ENCODE peak calls at places on chromosomes 4 and X, in eight cellular contexts. N is mesenchymal stem cell, L is cardiac muscle cell, V is testis, R is ovary, H is left lung, S is PC-3, C is adrenal gland. I is an unnamed sample.

GRCh38 chr4:120725639-120726585 is 196.6 kb downstream of the PRDM5 start:
- DNase-seq in N (no peak), L (no peak), V (no peak), R (no peak), H (no peak), S (no peak), C (no peak), I (no peak)

GRCh38 chrX:149867488-149867887 is 13.5 kb upstream of the MAGEA8 start:
- DNase-seq in N (no peak), L (no peak), V (no peak), R (no peak), H (no peak), S (no peak), C (no peak), I (no peak)

GRCh38 chr4:157045507-157046127 is 30.3 kb upstream of the GLRB start:
- DNase-seq in N (peak; percentile 81), L (peak; percentile 63), V (peak; percentile 53), R (no peak), H (no peak), S (peak; percentile 67), C (peak; percentile 26), I (peak; percentile 80)

GRCh38 chrX:108270739-108271396 is 167.4 kb downstream of the COL4A6 start:
- DNase-seq in N (peak; percentile 83), L (no peak), V (no peak), R (no peak), H (no peak), S (no peak), C (no peak), I (peak; percentile 12)

GRCh38 chr4:180827610-180828009 is 1415.6 kb upstream of the TENM3 start:
- DNase-seq in N (peak; percentile 39), L (no peak), V (no peak), R (no peak), H (no peak), S (peak; percentile 23), C (no peak), I (peak; percentile 67)

GRCh38 chrX:147602297-147602696 is 309.4 kb upstream of the FMR1 start:
- DNase-seq in N (no peak), L (no peak), V (peak; percentile 19), R (no peak), H (no peak), S (peak; percentile 8), C (no peak), I (no peak)

GRCh38 chr4:75289843-75290616 is 224.2 kb downstream of the RCHY1 start:
- DNase-seq in N (peak; percentile 58), L (peak; percentile 49), V (peak; percentile 19), R (no peak), H (no peak), S (peak; percentile 52), C (no peak), I (no peak)

GRCh38 chrX:150569155-150569477 is 695 bp downstream of the MTM1 start:
- DNase-seq in N (no peak), L (no peak), V (no peak), R (peak; percentile 53), H (no peak), S (peak; percentile 19), C (no peak), I (peak; percentile 43)

GRCh38 chrX:109199726-109200125 is 282.2 kb downstream of the GUCY2F start:
- DNase-seq in N (no peak), L (no peak), V (no peak), R (no peak), H (no peak), S (no peak), C (no peak), I (no peak)

GRCh38 chrX:41236629-41237028 is 97.3 kb upstream of the DDX3X start:
- DNase-seq in N (peak; percentile 19), L (no peak), V (no peak), R (no peak), H (no peak), S (no peak), C (no peak), I (no peak)

GRCh38 chr4:130099159-130099558 is 1003.2 kb downstream of the C4orf33 start:
- DNase-seq in N (no peak), L (no peak), V (no peak), R (no peak), H (no peak), S (no peak), C (no peak), I (no peak)

GRCh38 chrX:39253551-39253950 is 452.3 kb downstream of the MID1IP1 start:
- DNase-seq in N (peak; percentile 17), L (no peak), V (no peak), R (no peak), H (no peak), S (peak; percentile 38), C (no peak), I (no peak)

GRCh38 chr4:184313710-184314659 is 96.3 kb upstream of the ENPP6 start:
- DNase-seq in N (no peak), L (no peak), V (no peak), R (no peak), H (no peak), S (no peak), C (no peak), I (no peak)

GRCh38 chrX:50211510-50211909 is 6.9 kb downstream of the CCNB3 start:
- DNase-seq in N (no peak), L (no peak), V (no peak), R (no peak), H (no peak), S (peak; percentile 22), C (no peak), I (peak; percentile 4)
- H3K36me3 ChIP-seq in N (no peaks in the 10 kb centered on the region), L (no peaks in the 10 kb centered on the region), V (no peaks in the 10 kb centered on the region), R (no peaks in the 10 kb centered on the region), H (no peaks in the 10 kb centered on the region), S (no peaks in the 10 kb centered on the region), C (no peaks in the 10 kb centered on the region), I (no peaks in the 10 kb centered on the region)

GRCh38 chrX:154428176-154429171 is at the start of gene ATP6AP1:
- DNase-seq in N (peak; percentile 95), L (peak; percentile 91), V (peak; percentile 93), R (peak; percentile 94), H (peak; percentile 93), S (peak; percentile 94), C (peak; percentile 92), I (peak; percentile 92)
- H3K36me3 ChIP-seq in N (peaks cover 23% of the 10 kb centered on the region), L (no peaks in the 10 kb centered on the region), V (no peaks in the 10 kb centered on the region), R (no peaks in the 10 kb centered on the region), H (no peaks in the 10 kb centered on the region), S (no peaks in the 10 kb centered on the region), C (peaks cover 20% of the 10 kb centered on the region), I (peaks cover 13% of the 10 kb centered on the region)

GRCh38 chr4:139054791-139055376 is 39.3 kb downstream of the NOCT start:
- DNase-seq in N (no peak), L (peak; percentile 59), V (no peak), R (no peak), H (no peak), S (peak; percentile 59), C (no peak), I (peak; percentile 26)

GRCh38 chr4:139053909-139054308 is 38.3 kb downstream of the NOCT start:
- DNase-seq in N (no peak), L (no peak), V (no peak), R (no peak), H (no peak), S (no peak), C (no peak), I (no peak)

DNA sequence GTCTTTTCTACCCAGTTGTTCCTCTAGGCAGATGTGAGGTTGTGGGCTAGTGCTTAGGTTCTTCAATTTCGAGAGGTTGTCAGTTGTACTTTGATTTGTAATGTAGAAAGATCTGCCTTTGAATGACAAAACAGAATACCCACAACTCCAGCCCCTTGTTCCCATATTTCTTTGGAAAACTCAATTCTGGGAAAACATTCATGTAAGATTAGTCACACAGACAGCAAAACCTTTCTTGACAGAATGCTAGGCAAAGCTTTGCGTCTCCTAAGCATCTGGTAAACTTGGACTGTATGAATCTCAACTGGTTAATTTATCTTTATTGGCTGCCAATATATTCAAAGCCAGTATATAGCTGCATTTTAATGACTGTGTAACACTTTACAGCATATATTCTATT is 34.9 kb downstream of the NOCT start:
- DNase-seq in N (peak; percentile 45), L (no peak), V (no peak), R (no peak), H (no peak), S (no peak), C (no peak), I (peak; percentile 57)
- H3K36me3 ChIP-seq in N (peaks cover 59% of the 10 kb centered on the region), L (peaks cover 6% of the 10 kb centered on the region), V (no peaks in the 10 kb centered on the region), R (no peaks in the 10 kb centered on the region), H (no peaks in the 10 kb centered on the region), S (peaks cover 10% of the 10 kb centered on the region), C (peaks cover 11% of the 10 kb centered on the region), I (peaks cover 7% of the 10 kb centered on the region)

GRCh38 chrX:47197526-47197925 is 3.9 kb downstream of the UBA1 start:
- DNase-seq in N (no peak), L (no peak), V (peak; percentile 38), R (no peak), H (no peak), S (no peak), C (no peak), I (no peak)

GRCh38 chrX:47199286-47199685 is 5.7 kb downstream of the UBA1 start:
- DNase-seq in N (no peak), L (no peak), V (no peak), R (no peak), H (no peak), S (no peak), C (no peak), I (no peak)

GRCh38 chrX:47196098-47196497 is 2.5 kb downstream of the UBA1 start:
- DNase-seq in N (no peak), L (no peak), V (no peak), R (no peak), H (no peak), S (no peak), C (no peak), I (no peak)

GRCh38 chrX:47198687-47199080 is 5.1 kb downstream of the UBA1 start:
- DNase-seq in N (no peak), L (no peak), V (no peak), R (no peak), H (no peak), S (no peak), C (no peak), I (no peak)

DNA sequence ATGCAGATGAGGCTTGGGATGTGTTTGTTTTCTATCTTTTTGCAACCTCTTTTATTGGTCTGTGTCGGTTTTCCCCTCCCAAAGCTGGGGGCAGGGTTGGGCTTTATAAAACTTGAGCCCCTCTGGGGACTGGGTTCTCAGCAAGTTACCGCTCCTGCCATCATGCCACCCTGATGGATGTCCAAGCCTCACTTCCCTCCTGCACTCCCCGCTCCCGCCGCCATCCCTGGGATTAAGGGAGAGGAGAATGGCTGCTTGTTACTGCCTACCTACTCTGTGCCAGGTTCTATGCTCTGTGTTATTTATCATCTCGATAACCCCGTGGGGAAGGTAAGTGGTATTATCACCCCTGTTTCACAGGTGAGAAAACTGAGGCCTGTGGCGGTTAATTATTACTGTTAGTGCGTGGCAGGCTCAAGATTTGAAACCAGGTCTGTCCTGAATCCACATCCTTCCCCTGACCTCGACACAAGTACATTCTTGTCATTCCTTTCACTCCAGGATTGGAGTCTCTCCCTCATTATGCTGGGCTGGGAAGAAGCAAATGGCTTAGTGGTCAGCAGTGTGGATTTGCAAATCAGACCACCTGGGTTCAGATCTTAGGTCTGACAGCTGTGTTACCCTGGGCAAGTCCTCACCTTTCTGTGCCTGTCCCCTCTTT is 4.5 kb downstream of the UBA1 start:
- DNase-seq in N (no peak), L (peak; percentile 35), V (no peak), R (no peak), H (no peak), S (no peak), C (no peak), I (peak; percentile 20)
- H3K36me3 ChIP-seq in N (peaks cover 71% of the 10 kb centered on the region), L (peaks cover 47% of the 10 kb centered on the region), V (no peaks in the 10 kb centered on the region), R (no peaks in the 10 kb centered on the region), H (no peaks in the 10 kb centered on the region), S (peaks cover 47% of the 10 kb centered on the region), C (peaks cover 48% of the 10 kb centered on the region), I (peaks cover 62% of the 10 kb centered on the region)

I was measured in IMR-90.